ENCODE peak calls at places on chromosomes 4 and X, in nine cellular contexts. C is CD8-positive, alpha-beta T cell; O is tibial artery; B is left ventricle myocardium inferior; S is IMR-90; E is right lobe of liver; Q is pancreas; K is hepatocyte; G is upper lobe of right lung. T is an unnamed sample. For H3K4me1, the result is how much of the 10 kb centered on the place peaks cover.

GRCh38 chr4:92170340-92170739 is 133.4 kb upstream of the GRID2 start:
- DNase-seq in C (no peak), O (no peak), B (no peak), S (no peak), E (no peak), Q (no peak), K (no peak), G (no peak), T (no peak)

GRCh38 chrX:10620121-10620699 is at the start of gene MID1:
- DNase-seq in C (no peak), O (peak), B (peak), S (peak), E (peak), Q (peak), K (peak), G (peak), T (no peak)

GRCh38 chr4:124121511-124121934 is 591.0 kb downstream of the ANKRD50 start:
- DNase-seq in C (no peak), O (no peak), B (no peak), S (peak), E (no peak), Q (no peak), K (no peak), G (no peak), T (no peak)

GRCh38 chrX:28188526-28188925 is 207.3 kb upstream of the DCAF8L1 start:
- DNase-seq in C (no peak), O (no peak), B (no peak), S (no peak), E (no peak), Q (no peak), K (no peak), G (no peak), T (no peak)

GRCh38 chrX:141619336-141619735 is 29.8 kb downstream of the SPANXA2 start:
- DNase-seq in C (no peak), O (no peak), B (no peak), S (peak), E (no peak), Q (no peak), K (no peak), G (no peak), T (no peak)

GRCh38 chr4:15110120-15110571 is 107.9 kb downstream of the CPEB2 start:
- DNase-seq in C (no peak), O (no peak), B (no peak), S (no peak), E (no peak), Q (no peak), K (peak), G (no peak), T (no peak)

GRCh38 chrX:77900688-77901087 is 1.4 kb downstream of the COX7B start:
- DNase-seq in C (no peak), O (no peak), B (no peak), S (no peak), E (no peak), Q (no peak), K (no peak), G (no peak), T (no peak)

GRCh38 chr4:187389420-187389819 is 606.2 kb upstream of the ZFP42 start:
- DNase-seq in C (no peak), O (no peak), B (no peak), S (no peak), E (no peak), Q (no peak), K (no peak), G (no peak), T (no peak)

GRCh38 chrX:71245159-71245558 is 8.8 kb downstream of the ZMYM3 start:
- DNase-seq in C (no peak), O (no peak), B (no peak), S (no peak), E (no peak), Q (no peak), K (no peak), G (no peak), T (no peak)

GRCh38 chrX:85630901-85631300 is 251.4 kb upstream of the POF1B start:
- DNase-seq in C (no peak), O (no peak), B (no peak), S (no peak), E (no peak), Q (no peak), K (no peak), G (no peak), T (no peak)

GRCh38 chrX:83934220-83934619 is 73.3 kb downstream of the CYLC1 start:
- DNase-seq in C (no peak), O (no peak), B (no peak), S (no peak), E (no peak), Q (no peak), K (no peak), G (no peak), T (no peak)

DNA sequence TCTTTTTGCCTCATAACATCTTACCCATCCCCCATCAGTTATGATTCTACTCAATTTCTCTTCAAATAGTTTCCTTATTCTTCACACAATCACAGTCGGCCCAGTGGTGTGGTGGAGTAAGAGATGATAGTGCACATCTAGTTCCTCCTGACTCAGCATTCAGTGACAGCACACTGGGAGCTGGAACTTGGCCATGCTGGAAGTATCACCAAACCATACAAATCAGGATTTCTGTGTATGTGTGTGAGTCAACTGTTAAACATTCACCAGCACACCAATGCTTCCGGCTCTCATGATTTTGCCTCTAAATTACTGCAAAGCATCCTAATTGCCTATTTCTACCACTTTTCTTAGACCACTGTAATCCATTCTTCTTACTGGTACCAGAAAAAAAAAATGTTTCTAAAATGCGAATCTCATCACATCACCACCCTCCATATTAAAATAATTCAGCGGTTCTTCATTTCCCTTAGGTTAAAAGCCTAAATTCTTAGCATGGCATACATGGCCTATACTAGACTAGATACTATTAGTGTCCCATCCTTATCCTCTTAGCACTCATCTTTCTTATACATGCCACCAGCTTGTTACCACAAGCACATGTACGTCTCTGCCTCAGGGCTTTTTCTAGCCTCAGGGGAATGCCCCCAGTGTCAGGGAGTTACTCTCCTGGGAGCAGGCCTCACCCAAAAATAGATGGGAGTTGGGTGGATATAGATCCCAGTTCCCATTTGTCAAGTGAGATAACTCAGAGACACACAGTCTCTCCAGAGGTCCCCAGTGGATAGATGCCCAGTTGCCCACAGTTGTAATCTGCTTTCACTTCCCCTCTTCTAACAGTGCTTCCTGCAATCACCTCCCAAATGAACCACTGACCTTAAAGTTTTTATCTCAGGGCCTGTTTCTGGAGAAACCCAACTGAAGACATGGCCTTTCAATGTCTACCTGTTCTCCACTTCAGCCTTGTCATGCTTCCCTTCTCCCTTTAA is 49.2 kb upstream of the DDX53 start:
- DNase-seq in C (no peak), O (no peak), B (no peak), S (peak), E (no peak), Q (no peak), K (peak), G (no peak), T (no peak)
- H3K4me3 ChIP-seq in C (no peak), O (no peak), B (no peak), S (no peak), E (no peak), Q (no peak), K (no peak), G (no peak), T (no peak)

DNA sequence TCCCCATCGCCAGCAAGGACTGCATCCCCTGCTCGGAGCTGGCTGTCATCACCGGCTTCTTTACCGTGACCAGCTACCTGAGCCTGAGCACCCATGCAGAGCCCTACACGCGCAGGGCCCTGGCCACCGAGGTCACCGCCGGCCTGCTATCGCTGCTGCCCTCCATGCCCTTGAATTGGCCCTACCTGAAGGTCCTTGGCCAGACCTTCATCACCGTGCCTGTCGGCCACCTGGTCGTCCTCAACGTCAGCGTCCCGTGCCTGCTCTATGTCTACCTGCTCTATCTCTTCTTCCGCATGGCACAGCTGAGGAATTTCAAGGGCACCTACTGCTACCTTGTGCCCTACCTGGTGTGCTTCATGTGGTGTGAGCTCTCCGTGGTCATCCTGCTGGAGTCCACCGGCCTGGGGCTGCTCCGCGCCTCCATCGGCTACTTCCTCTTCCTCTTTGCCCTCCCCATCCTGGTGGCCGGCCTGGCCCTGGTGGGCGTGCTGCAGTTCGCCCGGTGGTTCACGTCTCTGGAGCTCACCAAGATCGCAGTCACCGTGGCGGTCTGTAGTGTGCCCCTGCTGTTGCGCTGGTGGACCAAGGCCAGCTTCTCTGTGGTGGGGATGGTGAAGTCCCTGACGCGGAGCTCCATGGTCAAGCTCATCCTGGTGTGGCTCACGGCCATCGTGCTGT is 31.5 kb downstream of the WFS1 start:
- DNase-seq in C (no peak), O (no peak), B (no peak), S (no peak), E (no peak), Q (no peak), K (no peak), G (no peak), T (no peak)
- H3K4me1 ChIP-seq in C (under half), O (under half), B (under half), S (under half), E (under half), Q (under half), K (under half), G (under half), T (under half)

GRCh38 chr4:137361756-137362470 is 170.4 kb downstream of the PCDH18 start:
- DNase-seq in C (no peak), O (no peak), B (no peak), S (peak), E (no peak), Q (no peak), K (no peak), G (no peak), T (no peak)
- H3K4me3 ChIP-seq in C (no peak), O (no peak), B (no peak), S (no peak), E (no peak), Q (no peak), K (no peak), G (no peak), T (no peak)

GRCh38 chr4:8232748-8233147 is 33.7 kb downstream of the SH3TC1 start:
- DNase-seq in C (no peak), O (no peak), B (no peak), S (no peak), E (peak), Q (no peak), K (no peak), G (no peak), T (no peak)
- H3K4me1 ChIP-seq in C (under half), O (under half), B (under half), S (under half), E (under half), Q (under half), K (under half), G (under half), T (under half)

GRCh38 chr4:8435656-8436121 is 4.8 kb downstream of the ACOX3 start:
- DNase-seq in C (no peak), O (no peak), B (no peak), S (peak), E (no peak), Q (no peak), K (no peak), G (no peak), T (no peak)
- H3K4me3 ChIP-seq in C (peak), O (peak), B (peak), S (peak), E (peak), Q (no peak), K (no peak), G (peak), T (peak)

GRCh38 chr4:82436780-82437179 is 6.4 kb downstream of the ENOPH1 start:
- DNase-seq in C (no peak), O (no peak), B (no peak), S (no peak), E (no peak), Q (no peak), K (no peak), G (no peak), T (no peak)
- H3K4me1 ChIP-seq in C (under half), O (under half), B (under half), S (under half), E (under half), Q (under half), K (under half), G (under half), T (under half)

DNA sequence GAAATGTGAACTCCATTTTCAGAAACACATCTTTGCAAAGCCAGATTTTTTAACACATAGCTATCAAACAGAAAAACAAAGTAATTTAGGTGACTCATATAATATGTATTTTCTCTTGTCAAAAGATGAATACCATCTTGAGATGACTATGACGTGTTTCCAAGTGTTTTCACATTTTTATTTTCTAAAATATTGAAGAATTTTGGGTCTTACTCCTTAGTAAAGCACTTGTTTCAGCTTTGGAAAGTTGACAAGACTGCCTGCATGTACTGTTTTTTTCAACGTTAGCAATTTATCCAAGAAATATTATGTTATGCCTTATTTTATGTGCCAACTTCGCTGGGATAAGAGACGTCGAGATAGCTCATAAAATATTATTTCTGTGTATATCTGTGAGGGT is 733.9 kb upstream of the EPHA5 start:
- DNase-seq in C (no peak), O (no peak), B (no peak), S (no peak), E (no peak), Q (no peak), K (no peak), G (no peak), T (no peak)
- H3K4me3 ChIP-seq in C (no peak), O (no peak), B (no peak), S (no peak), E (no peak), Q (no peak), K (no peak), G (no peak), T (no peak)

DNA sequence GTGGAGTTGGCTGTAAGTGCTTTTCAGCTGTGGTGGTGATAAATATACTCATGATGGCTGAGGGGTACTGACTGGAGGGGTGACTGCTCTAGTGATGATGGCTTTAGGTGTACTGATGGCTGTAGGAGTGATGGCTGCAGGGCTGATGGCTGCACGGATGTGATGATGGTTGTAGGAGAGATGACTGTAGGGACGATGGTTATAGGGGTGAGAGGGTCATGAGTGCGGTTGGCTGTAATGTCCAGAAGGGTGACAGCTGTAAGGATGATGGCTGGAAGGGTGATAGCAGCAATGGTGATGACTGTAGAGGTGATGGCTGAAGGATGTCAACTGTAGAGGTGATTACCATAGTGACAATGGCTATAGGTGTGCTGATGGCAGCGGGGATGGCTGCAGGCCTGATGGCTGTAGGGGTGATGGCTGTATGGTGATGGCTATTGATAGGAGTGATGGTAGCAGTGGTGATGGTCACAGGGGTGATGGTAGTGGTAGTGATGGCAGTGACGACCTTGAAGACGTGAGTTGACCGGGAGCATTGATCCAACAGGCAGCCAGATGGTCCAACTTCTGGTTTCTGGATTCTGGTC is 570 bp upstream of the SASH3 start:
- DNase-seq in C (no peak), O (no peak), B (no peak), S (no peak), E (peak), Q (no peak), K (no peak), G (no peak), T (no peak)
- H3K4me1 ChIP-seq in C (half or more), O (under half), B (under half), S (under half), E (under half), Q (under half), K (under half), G (under half), T (half or more)

DNA sequence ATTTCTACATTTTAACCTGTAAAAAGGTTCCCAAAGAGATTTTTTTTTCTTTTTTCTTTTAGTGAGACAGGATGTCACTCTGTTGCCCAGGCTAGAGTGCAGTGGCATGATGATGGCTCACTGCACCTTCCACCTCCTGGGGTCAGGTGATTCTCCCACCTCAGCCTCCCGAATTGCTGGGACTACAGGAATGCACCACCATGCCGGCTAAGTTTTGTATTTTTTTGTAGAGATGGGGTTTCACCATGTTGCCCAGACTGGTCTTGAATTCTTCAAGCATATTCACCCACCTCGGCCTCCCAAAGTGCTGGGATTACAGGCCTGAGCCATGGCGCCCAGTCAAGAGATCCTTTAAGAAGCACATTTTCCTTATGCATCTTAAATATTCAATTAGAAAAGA is 12.6 kb downstream of the RHOH start:
- DNase-seq in C (no peak), O (no peak), B (no peak), S (no peak), E (no peak), Q (no peak), K (no peak), G (no peak), T (no peak)
- H3K4me3 ChIP-seq in C (peak), O (no peak), B (no peak), S (no peak), E (no peak), Q (no peak), K (no peak), G (no peak), T (peak)